ENCODE peak calls at places on chromosome 20, in four cellular contexts. I, G, X and V are unnamed samples.
A peak's percentile ranks its signal among the peaks of the same experiment; 100 is the strongest.

GRCh38 chr20:4091332-4092135 is 76.2 kb upstream of the RNF24 start:
- DNase-seq in I (peak; percentile 71), G (peak; percentile 78), X (peak; percentile 38), V (peak; percentile 82)

GRCh38 chr20:44540834-44541233 is 19.0 kb upstream of the SERINC3 start:
- DNase-seq in I (no peak), G (no peak), X (peak; percentile 41), V (no peak)

GRCh38 chr20:43721429-43722152 is 5.2 kb downstream of the GTSF1L start:
- DNase-seq in I (no peak), G (no peak), X (no peak), V (no peak)

GRCh38 chr20:19786311-19786710 is 28.3 kb downstream of the RIN2 start:
- DNase-seq in I (peak; percentile 9), G (no peak), X (peak; percentile 52), V (peak; percentile 12)

GRCh38 chr20:45372646-45373352 is 5.3 kb downstream of the TP53TG5 start:
- DNase-seq in I (no peak), G (no peak), X (no peak), V (no peak)

GRCh38 chr20:10682939-10683338 is 9.1 kb upstream of the JAG1 start:
- DNase-seq in I (no peak), G (no peak), X (no peak), V (no peak)

GRCh38 chr20:37917436-37917835 is 14.5 kb downstream of the VSTM2L start:
- DNase-seq in I (peak; percentile 58), G (no peak), X (no peak), V (peak; percentile 23)

GRCh38 chr20:45506398-45506797 is 9.0 kb downstream of the SPINT3 start:
- DNase-seq in I (no peak), G (no peak), X (no peak), V (no peak)

GRCh38 chr20:1700990-1701389 is 43.4 kb upstream of the SIRPG start:
- DNase-seq in I (no peak), G (no peak), X (no peak), V (no peak)

GRCh38 chr20:46090095-46090388 is 280 bp upstream of the NCOA5 start:
- DNase-seq in I (no peak), G (no peak), X (no peak), V (no peak)

GRCh38 chr20:61271273-61272221 is 19.5 kb downstream of the CDH4 start:
- DNase-seq in I (no peak), G (no peak), X (no peak), V (no peak)

GRCh38 chr20:48614593-48615274 is 213.1 kb downstream of the PREX1 start:
- DNase-seq in I (peak; percentile 59), G (no peak), X (no peak), V (no peak)

GRCh38 chr20:13430346-13431002 is 208.3 kb downstream of the TASP1 start:
- DNase-seq in I (peak; percentile 37), G (no peak), X (peak; percentile 35), V (peak; percentile 13)

GRCh38 chr20:2314759-2315439 is 19.1 kb downstream of the TGM3 start:
- DNase-seq in I (peak; percentile 99), G (no peak), X (peak; percentile 98), V (peak; percentile 21)

GRCh38 chr20:51481311-51481997 is 61.1 kb downstream of the NFATC2 start:
- DNase-seq in I (no peak), G (no peak), X (no peak), V (no peak)

GRCh38 chr20:41366546-41367392 is at the start of gene EMILIN3:
- DNase-seq in I (no peak), G (peak; percentile 75), X (no peak), V (no peak)

GRCh38 chr20:35329435-35330139 is 37.4 kb upstream of the FAM83C start:
- DNase-seq in I (peak; percentile 71), G (peak; percentile 71), X (peak; percentile 67), V (peak; percentile 75)

GRCh38 chr20:20212675-20213096 is 155.2 kb upstream of the INSM1 start:
- DNase-seq in I (no peak), G (no peak), X (no peak), V (peak; percentile 57)

GRCh38 chr20:57103146-57103800 is 163.2 kb downstream of the BMP7 start:
- DNase-seq in I (no peak), G (no peak), X (no peak), V (no peak)

GRCh38 chr20:10040070-10040970 is 5.5 kb downstream of the ANKEF1 start:
- DNase-seq in I (no peak), G (no peak), X (peak; percentile 82), V (no peak)

GRCh38 chr20:58017237-58017969 is 211.1 kb downstream of the ANKRD60 start:
- DNase-seq in I (peak; percentile 8), G (no peak), X (peak; percentile 93), V (no peak)

GRCh38 chr20:35791823-35792222 is 20.0 kb downstream of the PHF20 start:
- DNase-seq in I (peak; percentile 54), G (no peak), X (peak; percentile 28), V (peak; percentile 32)

GRCh38 chr20:52441708-52442107 is 250.1 kb upstream of the ZFP64 start:
- DNase-seq in I (no peak), G (no peak), X (no peak), V (no peak)

GRCh38 chr20:24662286-24662685 is 192.9 kb downstream of the SYNDIG1 start:
- DNase-seq in I (no peak), G (no peak), X (no peak), V (no peak)

GRCh38 chr20:63044204-63044600 is 37.4 kb upstream of the BHLHE23 start:
- DNase-seq in I (no peak), G (no peak), X (no peak), V (no peak)

GRCh38 chr20:33927703-33928102 is 66.0 kb upstream of the RALY start:
- DNase-seq in I (no peak), G (no peak), X (no peak), V (no peak)

GRCh38 chr20:25065625-25066338 is 7.8 kb upstream of the ACSS1 start:
- DNase-seq in I (peak; percentile 70), G (peak; percentile 54), X (peak; percentile 58), V (peak; percentile 89)

GRCh38 chr20:1947535-1947846 is 46.4 kb downstream of the PDYN start:
- DNase-seq in I (no peak), G (no peak), X (no peak), V (no peak)